ENCODE peak calls at places on chromosomes 4 and X, in nine cellular contexts. X, Q, P, G, R, U, J, E and I are unnamed samples.

GRCh38 chr4:147829401-147830101 is 97.7 kb downstream of the ARHGAP10 start:
- DNase-seq in X (no peak), Q (peak), P (no peak), G (no peak), R (no peak), U (no peak), J (no peak), E (no peak), I (no peak)

GRCh38 chr4:41939016-41939623 is 3.9 kb downstream of the TMEM33 start:
- DNase-seq in X (no peak), Q (peak), P (no peak), G (no peak), R (no peak), U (no peak), J (no peak), E (no peak), I (no peak)

GRCh38 chr4:112516401-112517066 is 554 bp upstream of the NEUROG2 start:
- DNase-seq in X (no peak), Q (no peak), P (no peak), G (peak), R (no peak), U (no peak), J (peak), E (no peak), I (peak)

GRCh38 chrX:104342065-104342464 is 87.3 kb upstream of the ESX1 start:
- DNase-seq in X (no peak), Q (no peak), P (no peak), G (no peak), R (no peak), U (no peak), J (no peak), E (no peak), I (no peak)

GRCh38 chrX:152212969-152213368 is 74.6 kb upstream of the MAGEA10 start:
- DNase-seq in X (no peak), Q (no peak), P (no peak), G (no peak), R (no peak), U (no peak), J (no peak), E (no peak), I (no peak)

GRCh38 chrX:71547339-71547738 is 14.4 kb downstream of the OGT start:
- DNase-seq in X (no peak), Q (no peak), P (no peak), G (no peak), R (no peak), U (no peak), J (no peak), E (no peak), I (no peak)

GRCh38 chrX:96752776-96753175 is 68.1 kb downstream of the DIAPH2 start:
- DNase-seq in X (no peak), Q (no peak), P (no peak), G (peak), R (no peak), U (no peak), J (no peak), E (peak), I (no peak)

GRCh38 chrX:55815546-55815945 is 98.0 kb downstream of the RRAGB start:
- DNase-seq in X (no peak), Q (no peak), P (no peak), G (no peak), R (no peak), U (no peak), J (no peak), E (no peak), I (no peak)

GRCh38 chr4:154399259-154399974 is 92.2 kb downstream of the DCHS2 start:
- DNase-seq in X (no peak), Q (peak), P (no peak), G (no peak), R (no peak), U (no peak), J (peak), E (no peak), I (peak)

GRCh38 chr4:6644792-6645530 is 4.5 kb downstream of the MRFAP1 start:
- DNase-seq in X (no peak), Q (no peak), P (no peak), G (no peak), R (no peak), U (no peak), J (no peak), E (no peak), I (no peak)

GRCh38 chr4:125060376-125060775 is 254.4 kb upstream of the FAT4 start:
- DNase-seq in X (no peak), Q (no peak), P (no peak), G (no peak), R (no peak), U (no peak), J (no peak), E (no peak), I (no peak)

GRCh38 chr4:89299153-89299789 is 8.3 kb downstream of the GPRIN3 start:
- DNase-seq in X (no peak), Q (no peak), P (no peak), G (no peak), R (no peak), U (no peak), J (no peak), E (no peak), I (no peak)

GRCh38 chr4:155757745-155758265 is 1.0 kb upstream of the GUCY1B1 start:
- DNase-seq in X (no peak), Q (no peak), P (no peak), G (no peak), R (no peak), U (no peak), J (no peak), E (no peak), I (no peak)

GRCh38 chr4:72215198-72215597 is 183.4 kb downstream of the NPFFR2 start:
- DNase-seq in X (no peak), Q (no peak), P (no peak), G (peak), R (no peak), U (no peak), J (no peak), E (no peak), I (no peak)

GRCh38 chr4:84324850-84325249 is 174.2 kb downstream of the NKX6-1 start:
- DNase-seq in X (no peak), Q (no peak), P (no peak), G (no peak), R (peak), U (no peak), J (peak), E (no peak), I (no peak)

GRCh38 chr4:73891739-73892405 is 22.7 kb downstream of the CXCL1 start:
- DNase-seq in X (no peak), Q (peak), P (no peak), G (no peak), R (no peak), U (no peak), J (no peak), E (no peak), I (peak)

GRCh38 chr4:837772-838171 is 11.8 kb upstream of the CPLX1 start:
- DNase-seq in X (no peak), Q (no peak), P (no peak), G (no peak), R (no peak), U (no peak), J (no peak), E (no peak), I (no peak)

GRCh38 chrX:71910526-71911022 is at the start of gene NHSL2:
- DNase-seq in X (no peak), Q (no peak), P (no peak), G (no peak), R (no peak), U (no peak), J (peak), E (peak), I (no peak)

GRCh38 chr4:47490550-47490949 is 5.5 kb downstream of the ATP10D start:
- DNase-seq in X (no peak), Q (peak), P (no peak), G (no peak), R (no peak), U (no peak), J (peak), E (no peak), I (peak)